ENCODE peak calls at places on chromosomes 2 and 18, in six cellular contexts. Y is GM23338, P is mesendoderm, X is GM23248, Q is endothelial cell of umbilical vein, I is SK-N-SH. D is an unnamed sample.

GRCh38 chr2:100250645-100251044 is 71.7 kb downstream of the LONRF2 start:
- DNase-seq in P (no peak), X (no peak), I (no peak), Y (no peak), Q (no peak), D (no peak)

GRCh38 chr2:191539068-191539467 is 138.9 kb upstream of the NABP1 start:
- DNase-seq in I (peak), Q (peak), X (peak), P (peak), Y (peak), D (peak)

GRCh38 chr2:134139615-134140014 is 114.3 kb upstream of the MGAT5 start:
- DNase-seq in P (no peak), X (no peak), Q (no peak), I (no peak), Y (no peak), D (no peak)

GRCh38 chr2:215466097-215466909 is 30.4 kb upstream of the FN1 start:
- DNase-seq in X (peak), P (no peak), Q (no peak), I (no peak), Y (no peak), D (no peak)

GRCh38 chr2:177783835-177784448 is 288.6 kb downstream of the PDE11A start:
- DNase-seq in I (no peak), Q (no peak), P (no peak), X (peak), Y (no peak), D (peak)

GRCh38 chr2:15619510-15619909 is 27.8 kb downstream of the DDX1 start:
- DNase-seq in X (no peak), Y (no peak), P (no peak), Q (no peak), I (no peak), D (no peak)

GRCh38 chr2:144320491-144320890 is 199.4 kb downstream of the ZEB2 start:
- DNase-seq in X (peak), P (no peak), Q (peak), Y (no peak), I (no peak), D (peak)

GRCh38 chr2:160210599-160211138 is 10.6 kb upstream of the ITGB6 start:
- DNase-seq in X (peak), Q (peak), I (peak), P (peak), Y (peak), D (peak)

GRCh38 chr2:144459937-144460336 is 60.0 kb downstream of the ZEB2 start:
- DNase-seq in Y (peak), X (peak), P (no peak), I (no peak), Q (peak), D (no peak)

GRCh38 chr2:51995293-51995692 is 963.4 kb upstream of the NRXN1 start:
- DNase-seq in I (no peak), X (peak), Q (peak), Y (no peak), P (no peak), D (no peak)

GRCh38 chr2:221104391-221104811 is 467.7 kb downstream of the EPHA4 start:
- DNase-seq in X (peak), I (no peak), P (peak), Q (peak), Y (peak), D (no peak)

GRCh38 chr2:204177977-204178522 is 241.5 kb downstream of the ICOS start:
- DNase-seq in X (peak), P (peak), I (no peak), Q (peak), Y (peak), D (peak)

GRCh38 chr2:149490296-149490695 is 97.3 kb downstream of the MMADHC start:
- DNase-seq in Q (peak), Y (peak), I (peak), P (peak), X (peak), D (no peak)

GRCh38 chr2:3672861-3673670 is 15.1 kb downstream of the ALLC start:
- DNase-seq in P (no peak), I (peak), Y (no peak), Q (no peak), X (no peak), D (no peak)

GRCh38 chr2:10424051-10424450 is 24.1 kb downstream of the ODC1 start:
- DNase-seq in Y (no peak), X (peak), P (peak), I (no peak), Q (no peak), D (no peak)

GRCh38 chr2:30786923-30787685 is 20.1 kb downstream of the CAPN13 start:
- DNase-seq in Y (no peak), X (no peak), Q (no peak), P (no peak), I (no peak), D (no peak)

GRCh38 chr2:96533292-96534073 is 3.1 kb upstream of the ARID5A start:
- DNase-seq in Q (peak), Y (no peak), X (peak), I (no peak), P (no peak), D (no peak)
- H3K4me2 ChIP-seq in Q (no peak), Y (peak), X (peak), I (no peak), P (no peak), D (no peak)

GRCh38 chr2:202005272-202005887 is 28.3 kb upstream of the FZD7 start:
- DNase-seq in Q (no peak), P (no peak), Y (no peak), I (no peak), X (no peak), D (no peak)
- H3K4me2 ChIP-seq in Q (no peak), P (no peak), Y (no peak), I (no peak), X (no peak), D (no peak)

GRCh38 chr2:161606327-161606726 is 17.9 kb upstream of the SLC4A10 start:
- DNase-seq in Y (no peak), Q (no peak), I (no peak), P (no peak), X (no peak), D (no peak)

GRCh38 chr2:161599842-161600241 is 24.4 kb upstream of the SLC4A10 start:
- DNase-seq in I (no peak), X (no peak), Y (no peak), Q (no peak), P (no peak), D (no peak)

DNA sequence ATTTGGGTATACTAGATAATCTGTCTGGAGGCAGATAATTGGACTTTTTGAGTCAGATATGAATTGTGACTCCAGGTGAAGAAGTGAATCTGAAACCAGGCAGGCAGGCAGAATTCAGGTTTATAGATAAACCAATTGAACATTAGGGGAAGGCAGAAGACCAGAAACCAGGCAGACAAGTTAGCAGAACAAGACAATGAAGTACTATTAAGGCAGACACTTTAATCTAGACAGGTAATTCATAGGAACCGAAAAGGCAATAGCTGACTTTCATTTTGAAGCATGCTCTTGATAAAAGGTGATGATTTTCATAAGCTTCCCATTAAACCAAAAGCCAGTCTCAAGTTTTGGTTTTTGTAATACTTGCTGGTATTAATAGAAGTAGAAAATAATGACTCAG is 19.3 kb upstream of the SLC4A10 start:
- DNase-seq in Q (no peak), X (no peak), P (no peak), Y (no peak), I (no peak), D (no peak)
- H3K4me2 ChIP-seq in Q (no peak), X (no peak), P (no peak), Y (no peak), I (no peak), D (no peak)

GRCh38 chr2:37633838-37634237 is 37.6 kb downstream of the CDC42EP3 start:
- DNase-seq in Y (no peak), X (no peak), Q (no peak), P (peak), I (no peak), D (no peak)
- H3K4me2 ChIP-seq in Y (no peak), X (no peak), Q (no peak), P (no peak), I (no peak), D (no peak)

DNA sequence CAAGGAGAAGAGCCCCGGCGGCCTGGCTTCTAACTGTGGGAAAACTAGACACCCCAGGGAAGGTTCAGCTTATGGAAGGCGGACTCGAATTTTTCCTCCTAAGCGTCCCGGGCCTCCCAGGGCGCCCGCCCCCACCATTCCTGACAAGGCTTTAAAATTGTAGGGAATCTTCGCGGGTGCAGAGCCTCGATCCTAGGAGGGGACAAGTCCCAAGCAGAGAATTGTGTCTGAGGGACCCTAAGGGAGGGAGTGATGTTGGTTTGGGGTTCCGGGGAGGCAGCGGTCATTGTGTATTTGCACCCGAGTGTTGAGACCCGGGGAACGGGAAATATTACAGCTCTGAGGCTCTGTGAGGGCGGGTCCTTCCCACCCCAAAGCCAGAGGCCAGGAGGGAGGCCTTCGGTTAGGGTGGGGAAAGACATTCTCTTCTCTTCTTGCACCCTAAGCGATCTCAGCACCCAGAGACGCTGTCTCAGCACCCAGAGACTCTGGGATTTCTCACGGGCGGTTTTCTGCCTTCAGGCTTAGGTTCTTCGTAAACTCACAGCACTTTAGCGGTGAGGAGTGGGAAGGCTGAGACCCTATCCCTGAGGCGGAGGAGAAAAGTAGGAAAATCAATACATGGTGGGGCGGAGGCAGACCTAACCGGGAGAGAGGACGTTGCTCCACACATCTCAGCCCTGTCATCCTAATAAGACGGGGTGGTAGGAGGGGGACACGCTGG is 7.6 kb downstream of the OSR1 start:
- DNase-seq in P (no peak), Q (no peak), Y (no peak), I (peak), X (no peak), D (no peak)
- H3K4me2 ChIP-seq in P (no peak), Q (peak), Y (peak), I (no peak), X (no peak), D (no peak)

GRCh38 chr18:60259052-60259681 is 113.4 kb downstream of the MC4R start:
- DNase-seq in Y (no peak), P (no peak), I (no peak), X (peak), Q (no peak), D (no peak)
- H3K4me2 ChIP-seq in Y (no peak), P (no peak), I (peak), X (peak), Q (no peak), D (peak)

GRCh38 chr18:79948719-79949411 is 2.6 kb downstream of the SLC66A2 start:
- DNase-seq in Q (no peak), X (no peak), Y (no peak), I (no peak), P (no peak), D (no peak)
- H3K4me2 ChIP-seq in Q (no peak), X (no peak), Y (no peak), I (no peak), P (no peak), D (peak)

DNA sequence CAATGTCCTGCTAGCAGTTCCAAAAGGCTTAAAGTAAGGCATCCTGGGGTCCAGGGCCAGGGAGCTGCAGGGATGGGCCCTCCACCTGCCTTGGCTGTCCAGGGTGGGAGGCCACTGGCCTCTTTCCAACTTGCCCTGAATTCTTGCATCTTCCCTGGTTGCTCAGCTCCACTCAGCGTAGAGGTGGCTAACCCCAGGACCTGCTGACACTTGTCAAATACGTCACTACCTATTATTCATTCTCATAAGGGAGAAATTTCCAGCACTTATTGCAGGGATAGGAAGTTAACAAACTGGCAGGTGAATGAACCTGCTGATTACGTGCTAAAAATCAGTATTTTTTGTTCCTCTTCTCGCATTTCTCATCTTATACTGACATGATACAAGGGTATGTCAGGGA is 101.9 kb upstream of the NEDD4L start:
- DNase-seq in Q (no peak), X (no peak), I (no peak), Y (no peak), P (peak), D (no peak)
- H3K4me2 ChIP-seq in Q (no peak), X (no peak), I (no peak), Y (no peak), P (no peak), D (no peak)

DNA sequence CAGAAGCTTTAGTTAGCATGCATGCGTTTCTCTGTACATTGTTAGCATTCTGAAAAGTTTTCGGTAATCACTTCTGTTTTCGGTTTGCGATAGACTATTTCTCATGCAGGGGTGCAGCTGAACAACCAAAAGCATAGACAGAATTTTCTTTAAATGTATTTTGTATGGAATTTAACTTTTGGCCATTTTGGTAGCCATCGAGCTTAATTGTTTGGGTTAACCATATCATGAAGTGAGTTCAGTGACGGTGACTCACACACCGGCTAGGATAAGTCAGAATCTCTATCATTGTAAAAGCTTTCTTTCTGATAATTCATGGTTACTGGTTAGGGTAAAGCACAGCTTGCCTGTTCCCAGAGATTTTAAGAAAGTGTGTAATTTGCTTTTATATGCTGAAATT is 107.2 kb downstream of the CD226 start:
- DNase-seq in X (peak), I (no peak), Q (no peak), P (no peak), Y (no peak), D (no peak)
- H3K4me2 ChIP-seq in X (no peak), I (no peak), Q (no peak), P (no peak), Y (no peak), D (no peak)

GRCh38 chr2:205680067-205680466 is 2.2 kb upstream of the NRP2 start:
- DNase-seq in X (peak), I (peak), Q (peak), P (peak), Y (peak), D (peak)
- H3K4me2 ChIP-seq in X (no peak), I (no peak), Q (no peak), P (no peak), Y (no peak), D (no peak)

D was measured in DND-41.